ENCODE peak calls at places on chromosomes 4 and X, in four cellular contexts. U is HCT116, E is GM12878, Y is H1. B is an unnamed sample. For H3K4me1, the result is how much of the 10 kb centered on the place peaks cover.

GRCh38 chr4:140130677-140131076 is 23.3 kb downstream of the MAML3 start:
- DNase-seq in U (peak), E (no peak), Y (no peak), B (no peak)

GRCh38 chr4:74410272-74410671 is 34.7 kb upstream of the AREG start:
- DNase-seq in U (no peak), E (no peak), Y (no peak), B (no peak)

GRCh38 chrX:46918434-46918833 is 6.2 kb downstream of the JADE3 start:
- DNase-seq in U (no peak), E (no peak), Y (no peak), B (no peak)

GRCh38 chr4:8039290-8039689 is 99.6 kb upstream of the AFAP1 start:
- DNase-seq in U (no peak), E (no peak), Y (no peak), B (no peak)

GRCh38 chrX:150219374-150220185 is 143.5 kb upstream of the MAMLD1 start:
- DNase-seq in U (no peak), E (no peak), Y (no peak), B (peak)

GRCh38 chr4:90317785-90318184 is 190.6 kb downstream of the CCSER1 start:
- DNase-seq in U (peak), E (no peak), Y (no peak), B (peak)

GRCh38 chrX:37644381-37645305 is 40.9 kb upstream of the XK start:
- DNase-seq in U (no peak), E (no peak), Y (no peak), B (no peak)

GRCh38 chrX:40579139-40579538 is 1.6 kb upstream of the ATP6AP2 start:
- DNase-seq in U (no peak), E (no peak), Y (no peak), B (no peak)

GRCh38 chr4:128161138-128161537 is 100.0 kb downstream of the LARP1B start:
- DNase-seq in U (no peak), E (no peak), Y (no peak), B (no peak)

GRCh38 chr4:8235686-8236085 is 33.9 kb upstream of the HTRA3 start:
- DNase-seq in U (no peak), E (no peak), Y (no peak), B (no peak)

GRCh38 chrX:7941390-7942042 is 14.3 kb upstream of the PNPLA4 start:
- DNase-seq in U (no peak), E (no peak), Y (no peak), B (no peak)

GRCh38 chr4:121651597-121651996 is 45.2 kb downstream of the ANXA5 start:
- DNase-seq in U (no peak), E (peak), Y (no peak), B (no peak)

GRCh38 chr4:7811536-7812190 is 128.0 kb downstream of the AFAP1 start:
- DNase-seq in U (no peak), E (no peak), Y (no peak), B (no peak)

GRCh38 chr4:106369456-106370060 is 980 bp upstream of the GIMD1 start:
- DNase-seq in U (peak), E (peak), Y (peak), B (peak)

GRCh38 chr4:81214518-81215218 is 354 bp downstream of the PRKG2 start:
- DNase-seq in U (no peak), E (no peak), Y (no peak), B (no peak)

GRCh38 chr4:18012115-18012806 is 9.3 kb downstream of the LCORL start:
- DNase-seq in U (no peak), E (no peak), Y (no peak), B (no peak)

GRCh38 chr4:137861682-137862081 is 329.4 kb upstream of the PCDH18 start:
- DNase-seq in U (no peak), E (no peak), Y (no peak), B (no peak)

GRCh38 chr4:111778543-111778942 is 366.7 kb upstream of the FAM241A start:
- DNase-seq in U (peak), E (no peak), Y (no peak), B (no peak)

GRCh38 chr4:27720010-27720766 is 859.5 kb downstream of the STIM2 start:
- DNase-seq in U (no peak), E (peak), Y (no peak), B (no peak)

GRCh38 chrX:136055651-136056221 is 70.5 kb downstream of the SLC9A6 start:
- DNase-seq in U (no peak), E (no peak), Y (no peak), B (no peak)
- H3K27ac ChIP-seq in U (no peak), E (no peak), Y (no peak), B (no peak)

DNA sequence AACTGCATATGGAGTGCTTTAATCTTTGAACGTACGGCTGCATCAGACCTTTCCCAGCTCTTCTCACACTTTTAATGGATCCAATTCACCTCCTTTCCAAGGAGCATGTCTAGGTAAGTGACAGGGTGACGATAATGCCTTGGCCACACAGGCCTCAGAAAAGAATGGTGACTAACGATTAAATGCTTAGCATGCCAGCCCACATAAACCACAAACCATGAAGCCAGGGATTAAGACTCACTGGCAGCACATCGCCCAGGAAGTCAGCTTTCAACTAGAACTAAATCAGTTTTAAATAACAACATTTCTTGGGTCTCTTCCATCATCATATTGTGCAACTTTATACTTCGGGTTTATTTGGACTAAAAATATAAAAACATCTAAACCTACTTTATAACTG is 28.7 kb downstream of the INPP4B start:
- DNase-seq in U (peak), E (no peak), Y (no peak), B (no peak)
- TF ChIP-seq SIN3A in U (peak), E (no peak), Y (no peak), B (no peak)

DNA sequence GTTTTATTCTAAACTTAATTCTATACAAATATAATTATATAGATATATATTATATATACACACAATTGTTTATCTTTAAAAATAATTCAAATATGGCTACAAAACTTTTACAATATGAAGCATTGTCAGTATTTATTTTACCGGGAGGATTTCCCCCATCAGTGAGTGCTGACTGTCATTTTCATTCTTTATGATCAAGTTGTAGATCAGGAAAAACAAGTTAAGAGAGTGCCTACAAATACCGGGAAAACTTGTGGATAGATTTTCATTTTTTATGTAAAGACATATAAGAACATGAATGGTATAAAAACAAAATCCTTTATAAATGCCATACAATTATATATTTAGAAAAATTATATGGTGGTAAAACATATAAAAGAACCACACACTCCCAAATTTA is 37.8 kb downstream of the CLCN3 start:
- DNase-seq in U (no peak), E (no peak), Y (no peak), B (no peak)
- H3K4me1 ChIP-seq in U (under half), E (under half), Y (under half), B (under half)

DNA sequence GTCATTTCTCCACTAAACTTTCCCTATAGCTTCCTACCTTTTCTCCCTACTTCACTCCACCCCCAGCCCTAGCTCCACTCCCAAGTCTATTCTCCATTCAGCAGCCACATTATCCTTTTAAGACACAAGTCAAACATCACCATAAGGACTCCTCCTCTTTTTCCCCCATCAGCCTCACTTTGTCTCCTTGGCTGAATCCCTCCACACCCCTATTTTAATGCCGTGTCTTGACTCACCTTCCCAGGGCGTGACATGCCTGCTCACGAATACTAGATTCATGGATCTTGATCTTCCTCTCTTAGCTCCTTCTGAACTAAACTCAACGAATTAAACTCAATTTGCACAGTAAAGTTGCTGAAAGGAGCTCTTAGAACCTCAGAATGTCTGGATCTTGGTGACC is 281.9 kb downstream of the PTTG2 start:
- DNase-seq in U (no peak), E (no peak), Y (no peak), B (no peak)
- H3K27ac ChIP-seq in U (no peak), E (no peak), Y (no peak), B (no peak)

GRCh38 chr4:110184124-110184790 is 14.2 kb downstream of the ELOVL6 start:
- DNase-seq in U (no peak), E (no peak), Y (peak), B (no peak)

GRCh38 chr4:110188113-110188512 is 10.3 kb downstream of the ELOVL6 start:
- DNase-seq in U (no peak), E (no peak), Y (no peak), B (no peak)

GRCh38 chr4:110184791-110185155 is 13.6 kb downstream of the ELOVL6 start:
- DNase-seq in U (no peak), E (no peak), Y (no peak), B (no peak)

GRCh38 chr4:110183058-110183457 is 15.4 kb downstream of the ELOVL6 start:
- DNase-seq in U (no peak), E (no peak), Y (no peak), B (no peak)

GRCh38 chr4:110183643-110184042 is 14.8 kb downstream of the ELOVL6 start:
- DNase-seq in U (no peak), E (no peak), Y (no peak), B (no peak)
- TF ChIP-seq SIN3A in U (no peak), E (no peak), Y (no peak), B (no peak)

GRCh38 chr4:41448935-41449334 is 89.0 kb upstream of the LIMCH1 start:
- DNase-seq in U (no peak), E (no peak), Y (no peak), B (no peak)

GRCh38 chr4:41455215-41455614 is 82.7 kb upstream of the LIMCH1 start:
- DNase-seq in U (no peak), E (no peak), Y (no peak), B (no peak)

GRCh38 chr4:41454393-41454792 is 83.6 kb upstream of the LIMCH1 start:
- DNase-seq in U (no peak), E (no peak), Y (no peak), B (no peak)

GRCh38 chr4:41456559-41457101 is 81.3 kb upstream of the LIMCH1 start:
- DNase-seq in U (no peak), E (no peak), Y (no peak), B (no peak)

DNA sequence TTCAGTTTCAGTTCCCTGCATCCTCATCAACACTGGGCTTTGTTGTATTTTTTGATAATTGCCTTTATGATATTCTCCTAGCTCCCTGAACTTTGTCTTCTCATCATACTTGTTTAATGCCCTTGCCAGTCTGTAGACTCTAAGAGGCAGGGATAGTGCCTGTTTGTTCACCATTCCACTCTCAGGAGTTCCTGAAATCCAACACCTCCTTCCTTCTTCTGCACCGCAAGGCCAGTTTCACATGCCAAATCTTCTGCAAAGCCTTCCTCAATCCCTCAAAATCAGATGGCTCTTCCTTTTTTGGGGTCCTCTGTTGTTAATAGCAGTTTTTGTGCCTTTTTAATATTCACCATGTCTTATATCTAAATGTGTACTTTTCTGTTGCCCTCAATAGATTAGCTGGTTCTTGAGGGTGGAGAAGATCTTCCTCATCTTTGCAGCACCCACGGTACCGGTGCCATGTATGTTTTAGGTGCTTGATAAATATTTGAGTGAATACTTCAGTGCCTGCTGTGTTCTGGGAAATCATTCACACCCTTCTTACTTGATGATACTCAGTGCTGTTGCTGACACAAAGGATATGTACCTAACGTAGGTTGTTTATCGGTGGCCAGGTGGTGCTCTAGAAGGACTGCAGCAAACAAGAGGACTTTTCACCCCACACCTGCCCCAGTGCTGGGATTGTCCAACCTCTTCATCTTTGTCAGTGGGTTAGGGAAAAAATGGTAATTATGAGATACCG is 85.3 kb upstream of the LIMCH1 start:
- DNase-seq in U (no peak), E (no peak), Y (no peak), B (no peak)
- H3K4me1 ChIP-seq in U (under half), E (under half), Y (under half), B (under half)

GRCh38 chr4:158836828-158837449 is 68.1 kb downstream of the FNIP2 start:
- DNase-seq in U (no peak), E (no peak), Y (no peak), B (no peak)
- H3K27ac ChIP-seq in U (no peak), E (no peak), Y (no peak), B (no peak)